ENCODE peak calls at places on chromosomes 13 and 19, in four cellular contexts. U, T, O and V are unnamed samples.

GRCh38 chr19:9735986-9736385 is 32.6 kb downstream of the ZNF846 start:
- DNase-seq in T (no peak), O (no peak), U (no peak), V (no peak)

GRCh38 chr13:77398825-77399620 is 72.1 kb upstream of the MYCBP2 start:
- DNase-seq in U (no peak), T (no peak), O (no peak), V (no peak)

GRCh38 chr13:37277435-37278144 is 172.1 kb upstream of the CSNK1A1L start:
- DNase-seq in T (no peak), U (no peak), O (no peak), V (no peak)

GRCh38 chr19:41691268-41691970 is 3.3 kb upstream of the CEACAM7 start:
- DNase-seq in O (no peak), T (peak), U (peak), V (no peak)

GRCh38 chr19:31783592-31783991 is 434.4 kb upstream of the TSHZ3 start:
- DNase-seq in U (no peak), O (no peak), T (no peak), V (no peak)

GRCh38 chr19:12786950-12787349 is 4.3 kb upstream of the JUNB start:
- DNase-seq in T (no peak), O (no peak), U (no peak), V (no peak)

GRCh38 chr19:47786566-47786965 is 8.1 kb downstream of the SELENOW start:
- DNase-seq in U (no peak), T (no peak), O (no peak), V (no peak)

GRCh38 chr19:56423276-56423984 is 19.3 kb downstream of the ZNF583 start:
- DNase-seq in O (no peak), U (no peak), T (peak), V (no peak)

GRCh38 chr19:42378225-42378929 is 11.7 kb downstream of the CNFN start:
- DNase-seq in O (no peak), U (no peak), T (no peak), V (no peak)

GRCh38 chr19:45901912-45902650 is at the start of gene MYPOP:
- DNase-seq in U (no peak), O (no peak), T (no peak), V (no peak)

GRCh38 chr19:18863843-18864362 is 32.1 kb downstream of the CERS1 start:
- DNase-seq in U (no peak), O (no peak), T (no peak), V (no peak)

GRCh38 chr19:14767466-14767971 is 10.8 kb downstream of the ADGRE2 start:
- DNase-seq in O (no peak), T (no peak), U (no peak), V (no peak)

GRCh38 chr13:79413521-79413920 is 7.5 kb upstream of the RBM26 start:
- DNase-seq in U (no peak), O (no peak), T (no peak), V (no peak)

GRCh38 chr19:34731019-34731829 is 2.8 kb upstream of the ZNF181 start:
- DNase-seq in T (no peak), U (no peak), O (no peak), V (no peak)

GRCh38 chr19:18117364-18117691 is 19.8 kb downstream of the MAST3 start:
- DNase-seq in T (no peak), U (no peak), O (no peak), V (no peak)

GRCh38 chr19:36032251-36033104 is at the start of gene CLIP3:
- DNase-seq in T (no peak), U (peak), O (peak), V (no peak)

GRCh38 chr19:45114116-45114515 is 21.1 kb downstream of the PPP1R37 start:
- DNase-seq in O (no peak), U (no peak), T (no peak), V (no peak)

GRCh38 chr13:48532146-48532472 is 771 bp downstream of the RCBTB2 start:
- DNase-seq in U (no peak), T (no peak), O (no peak), V (no peak)

GRCh38 chr13:111115841-111116500 is 861 bp downstream of the ARHGEF7 start:
- DNase-seq in U (no peak), T (no peak), O (peak), V (no peak)

GRCh38 chr19:18488403-18488723 is 33.5 kb downstream of the ELL start:
- DNase-seq in T (peak), U (no peak), O (no peak), V (no peak)

GRCh38 chr19:8251025-8251472 is 41.9 kb downstream of the CERS4 start:
- DNase-seq in O (peak), U (no peak), T (no peak), V (no peak)

GRCh38 chr13:100527644-100528043 is 60.9 kb downstream of the GGACT start:
- DNase-seq in T (no peak), O (no peak), U (no peak), V (no peak)

GRCh38 chr19:11821474-11821873 is 7.4 kb downstream of the ZNF440 start:
- DNase-seq in O (no peak), U (no peak), T (no peak), V (no peak)

GRCh38 chr13:80527400-80527799 is 186.5 kb upstream of the SPRY2 start:
- DNase-seq in O (no peak), T (no peak), U (no peak), V (no peak)

GRCh38 chr13:42271337-42272114 is 426 bp upstream of the AKAP11 start:
- DNase-seq in U (peak), T (peak), O (peak), V (peak)

GRCh38 chr13:42272115-42272756 is at the start of gene AKAP11:
- DNase-seq in T (peak), O (peak), U (no peak), V (peak)

GRCh38 chr13:42270857-42271215 is 1.1 kb upstream of the AKAP11 start:
- DNase-seq in O (no peak), U (no peak), T (no peak), V (no peak)

GRCh38 chr13:42274386-42275097 is 2.6 kb downstream of the AKAP11 start:
- DNase-seq in T (no peak), U (peak), O (no peak), V (no peak)

GRCh38 chr13:42272776-42273175 is 824 bp downstream of the AKAP11 start:
- DNase-seq in U (peak), T (no peak), O (no peak), V (no peak)
- H3K27ac ChIP-seq in U (peak), T (peak), O (peak), V (peak)

DNA sequence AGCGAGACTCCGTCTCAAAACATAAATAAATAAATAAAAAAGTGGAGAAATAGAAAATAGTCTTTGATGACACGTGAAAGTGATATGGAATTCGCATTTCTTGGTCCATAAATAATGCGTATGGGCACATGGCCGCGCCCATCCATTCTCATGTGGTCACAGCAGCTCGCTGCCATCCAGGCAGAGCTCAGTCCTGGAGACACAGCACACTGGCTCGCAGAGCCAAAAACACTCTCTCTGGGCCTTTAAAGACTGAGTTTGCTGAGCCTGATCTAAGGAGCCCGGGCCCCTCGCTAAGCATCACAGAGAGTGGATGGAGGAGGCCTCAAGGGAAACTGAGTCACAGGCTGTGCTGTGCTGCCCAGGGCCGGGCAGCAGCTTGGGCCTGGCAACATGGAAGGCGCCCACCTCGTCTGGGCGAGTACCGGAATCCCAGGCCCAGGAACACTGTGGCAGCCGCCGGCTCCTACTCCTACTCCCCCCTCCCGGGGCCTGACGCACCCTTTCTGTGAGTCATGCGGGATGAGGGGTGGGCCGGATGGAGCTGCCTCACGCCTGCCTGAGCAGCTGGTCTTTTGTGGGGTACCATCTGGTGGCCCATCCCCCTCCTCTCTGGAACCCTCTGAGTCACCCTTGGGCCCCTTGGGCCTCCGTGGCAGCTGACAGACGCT is 28.9 kb upstream of the CACTIN start:
- DNase-seq in O (no peak), T (no peak), U (no peak), V (no peak)
- H3K27ac ChIP-seq in O (no peak), T (no peak), U (no peak), V (no peak)

DNA sequence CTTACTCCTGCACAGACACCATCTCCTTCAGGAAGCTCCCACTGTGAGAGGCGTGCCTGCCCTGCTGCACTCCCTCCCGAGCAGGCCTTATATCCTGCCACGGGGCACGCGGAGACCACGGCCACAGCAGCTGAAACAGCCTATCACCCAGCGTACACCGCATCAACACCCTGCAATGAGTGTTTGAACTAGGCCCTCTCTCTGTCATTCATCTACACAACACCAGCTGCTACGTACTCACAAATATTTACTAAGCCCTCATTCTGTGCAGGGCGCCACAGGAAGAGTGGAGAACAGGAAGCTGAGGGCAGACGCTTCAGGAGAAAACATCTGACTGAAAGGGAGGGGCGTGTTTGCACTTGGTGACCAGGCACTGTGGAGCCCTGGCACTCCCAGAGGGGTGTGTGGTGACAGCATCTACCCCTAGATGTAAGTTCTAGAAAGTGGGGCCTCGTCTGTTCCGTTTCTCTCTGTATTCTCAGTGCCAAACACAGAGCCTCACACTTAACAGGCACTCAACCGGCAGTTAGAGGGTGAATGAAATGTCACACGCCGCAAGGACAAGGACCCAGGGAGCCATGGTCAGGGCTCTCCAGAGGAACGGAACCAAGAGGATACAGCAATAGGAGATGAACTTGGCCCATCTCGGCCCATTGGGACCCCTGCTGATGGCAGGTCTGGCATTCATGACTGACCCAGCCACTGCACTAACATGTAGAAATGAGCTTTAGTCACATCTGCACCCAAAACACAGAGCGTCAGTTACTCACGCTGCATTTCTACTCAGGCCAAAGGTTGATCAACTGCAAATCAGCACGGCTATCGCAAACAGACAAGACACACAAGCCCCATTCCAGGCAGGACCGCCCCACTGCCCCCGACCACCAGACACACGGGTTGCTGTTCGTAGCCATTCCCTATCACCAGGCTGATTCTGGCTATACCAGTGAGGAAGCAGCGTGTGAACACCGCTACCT is 15.7 kb downstream of the RANBP3 start:
- DNase-seq in O (no peak), U (peak), T (no peak), V (peak)
- H3K27ac ChIP-seq in O (peak), U (peak), T (no peak), V (peak)

GRCh38 chr13:52783943-52784342 is 44.3 kb upstream of the CNMD start:
- DNase-seq in O (no peak), U (no peak), T (no peak), V (no peak)
- H3K27ac ChIP-seq in O (no peak), U (no peak), T (no peak), V (no peak)

GRCh38 chr19:5154799-5155426 is 185.7 kb downstream of the PTPRS start:
- DNase-seq in U (no peak), T (no peak), O (no peak), V (no peak)
- H3K27ac ChIP-seq in U (no peak), T (peak), O (no peak), V (no peak)

DNA sequence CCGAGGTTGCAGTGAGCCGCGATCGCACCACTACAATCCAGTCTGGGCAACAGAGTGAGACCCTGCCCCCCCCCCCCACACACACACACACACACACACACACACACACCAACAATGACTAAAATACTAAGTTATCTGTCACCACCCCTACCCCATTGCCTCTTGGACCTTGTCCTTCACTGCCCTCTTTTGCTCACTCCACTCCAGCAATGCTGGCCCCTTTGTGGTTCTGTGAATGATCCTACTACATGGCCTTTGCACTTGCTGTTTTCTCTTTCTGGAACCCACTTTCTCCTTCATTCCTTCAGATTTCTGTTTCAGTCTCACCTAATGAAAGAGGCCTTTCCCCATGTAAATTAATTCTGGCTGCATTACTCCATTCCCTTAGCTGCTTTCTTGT is 2.6 kb upstream of the SAMD4B start:
- DNase-seq in T (no peak), O (no peak), U (no peak), V (no peak)
- H3K27ac ChIP-seq in T (no peak), O (no peak), U (no peak), V (peak)

GRCh38 chr13:39405107-39405506 is 197.9 kb downstream of the LHFPL6 start:
- DNase-seq in T (no peak), O (no peak), U (no peak), V (no peak)
- H3K27ac ChIP-seq in T (no peak), O (no peak), U (no peak), V (no peak)

DNA sequence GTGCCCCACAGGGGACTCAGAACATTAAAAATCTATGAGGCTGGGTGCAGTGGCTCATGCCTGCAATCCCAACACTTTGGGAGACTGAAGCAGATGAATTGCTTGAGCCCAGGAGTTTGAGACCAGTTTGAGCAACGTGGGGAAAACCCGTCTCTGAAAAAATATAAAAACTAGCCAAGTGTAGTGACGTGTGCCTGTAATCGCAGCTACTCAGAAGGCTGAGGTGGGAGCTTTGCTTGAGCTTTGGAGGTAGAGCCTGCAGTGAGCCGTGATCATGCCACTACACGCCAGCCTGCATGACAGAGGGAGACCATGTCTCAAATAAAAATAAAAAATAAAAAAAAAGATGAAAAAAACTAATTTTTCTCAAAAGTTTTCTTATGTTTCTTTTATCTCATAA is 1070.6 kb downstream of the PCDH9 start:
- DNase-seq in U (no peak), O (no peak), T (no peak), V (no peak)
- H3K27ac ChIP-seq in U (no peak), O (no peak), T (no peak), V (no peak)